ENCODE peak calls at places on chromosomes 16 and 17, in five cellular contexts. U is colonic mucosa; P is activated naive CD8-positive, alpha-beta T cell treated with anti-CD3 and anti-CD28 coated beads for 36 hours; E is COR-L47; T is Calu3. G is an unnamed sample.

GRCh38 chr17:10119203-10120112 is 78.9 kb downstream of the GAS7 start:
- DNase-seq in U (peak), P (no peak), E (no peak), T (peak), G (peak)

GRCh38 chr17:1802429-1802828 is 27.3 kb downstream of the SMYD4 start:
- DNase-seq in U (no peak), P (no peak), E (no peak), T (no peak), G (no peak)

GRCh38 chr16:48596326-48596725 is 13.7 kb downstream of the N4BP1 start:
- DNase-seq in U (no peak), P (peak), E (no peak), T (no peak), G (no peak)

GRCh38 chr17:1957037-1957436 is 68.1 kb downstream of the RTN4RL1 start:
- DNase-seq in U (no peak), P (no peak), E (no peak), T (no peak), G (no peak)

GRCh38 chr16:24328835-24329418 is 72.8 kb downstream of the CACNG3 start:
- DNase-seq in U (no peak), P (no peak), E (no peak), T (no peak), G (no peak)

GRCh38 chr16:31568577-31569359 is 41.1 kb downstream of the AHSP start:
- DNase-seq in U (peak), P (no peak), E (no peak), T (no peak), G (no peak)

GRCh38 chr17:43823350-43824084 is 9.4 kb downstream of the MPP3 start:
- DNase-seq in U (peak), P (no peak), E (no peak), T (peak), G (no peak)

GRCh38 chr17:7080445-7081041 is 492 bp upstream of the CLEC10A start:
- DNase-seq in U (no peak), P (no peak), E (no peak), T (no peak), G (no peak)

GRCh38 chr16:56362706-56363105 is 62.6 kb downstream of the AMFR start:
- DNase-seq in U (no peak), P (no peak), E (no peak), T (no peak), G (no peak)

GRCh38 chr17:48625502-48626201 is 506 bp downstream of the HOXB9 start:
- DNase-seq in U (peak), P (peak), E (peak), T (peak), G (peak)

GRCh38 chr17:40516581-40517285 is 15.3 kb upstream of the TNS4 start:
- DNase-seq in U (peak), P (peak), E (no peak), T (peak), G (peak)

GRCh38 chr16:49574826-49575225 is 201.2 kb downstream of the C16orf78 start:
- DNase-seq in U (no peak), P (no peak), E (no peak), T (no peak), G (no peak)

GRCh38 chr17:77821114-77821513 is 137.4 kb upstream of the TNRC6C start:
- DNase-seq in U (no peak), P (no peak), E (no peak), T (no peak), G (peak)

GRCh38 chr17:66123163-66123562 is 68.8 kb downstream of the CEP112 start:
- DNase-seq in U (no peak), P (no peak), E (no peak), T (no peak), G (no peak)

G was measured in GM13977.